ENCODE peak calls at places on chromosomes 11 and 22, in ten cellular contexts. F is A549; J is MV-4-11; P is activated T-helper 1 cell treated with anti-CD3 and anti-CD28 coated beads, Interleukin-12 subunit alpha, Interleukin-12 subunit beta, Interleukin-2, Interleukin-4 antibody, amounts not matched to agents 30 ng/mL and 10 ng/mL and 1 ng/mL, durations not matched to agents 14 hours and 24 hours and 36 hours; D is activated T-helper 9 cell treated with anti-CD3 and anti-CD28 coated beads, Interleukin-2, amount 50 U/mL, for 16 hours; M is coronary artery; E is MCF 10A; G is stimulated activated CD4-positive, alpha-beta T cell treated with anti-CD3 and anti-CD28 coated beads, Interleukin-1b, Interleukin-23, amount 100 ng/mL, for 4 hours; Q is HTR-8/SVneo; Z is cardiac fibroblast. W is an unnamed sample.

GRCh38 chr11:10567466-10567865 is 999 bp downstream of the LYVE1 start:
- DNase-seq in F (no peak), J (no peak), P (no peak), D (no peak), M (no peak), E (no peak), G (no peak), Q (no peak), Z (no peak), W (no peak)

GRCh38 chr22:46054091-46054877 is 77.3 kb upstream of the WNT7B start:
- DNase-seq in F (no peak), J (no peak), P (no peak), D (no peak), M (peak; percentile 87), E (peak; percentile 77), G (peak; percentile 31), Q (no peak), Z (peak; percentile 85), W (peak; percentile 38)

GRCh38 chr22:46183733-46184132 is 33.4 kb downstream of the PPARA start:
- DNase-seq in F (no peak), J (peak; percentile 95), P (no peak), D (no peak), M (no peak), E (no peak), G (no peak), Q (no peak), Z (no peak), W (no peak)

GRCh38 chr11:368414-369335 is 624 bp upstream of the B4GALNT4 start:
- DNase-seq in F (peak; percentile 46), J (no peak), P (no peak), D (no peak), M (no peak), E (no peak), G (no peak), Q (peak; percentile 39), Z (peak; percentile 14), W (no peak)

GRCh38 chr11:3206128-3206921 is 12.3 kb downstream of the MRGPRG start:
- DNase-seq in F (no peak), J (no peak), P (no peak), D (no peak), M (no peak), E (no peak), G (no peak), Q (no peak), Z (no peak), W (no peak)

GRCh38 chr11:17643506-17644405 is 75.6 kb upstream of the MYOD1 start:
- DNase-seq in F (no peak), J (no peak), P (no peak), D (no peak), M (no peak), E (no peak), G (no peak), Q (no peak), Z (no peak), W (no peak)

GRCh38 chr11:111392552-111392951 is 13.5 kb upstream of the POU2AF1 start:
- DNase-seq in F (no peak), J (no peak), P (no peak), D (no peak), M (no peak), E (no peak), G (no peak), Q (no peak), Z (no peak), W (no peak)

GRCh38 chr22:30516731-30517130 is 11.2 kb upstream of the SEC14L4 start:
- DNase-seq in F (no peak), J (no peak), P (no peak), D (no peak), M (no peak), E (no peak), G (no peak), Q (no peak), Z (no peak), W (no peak)

GRCh38 chr11:115324569-115325432 is 179.4 kb downstream of the CADM1 start:
- DNase-seq in F (peak; percentile 67), J (peak; percentile 51), P (peak; percentile 20), D (no peak), M (no peak), E (peak; percentile 68), G (no peak), Q (peak; percentile 41), Z (peak; percentile 60), W (peak; percentile 57)

GRCh38 chr11:47004595-47005033 is 68.1 kb downstream of the CSTPP1 start:
- DNase-seq in F (peak; percentile 19), J (peak; percentile 64), P (no peak), D (no peak), M (peak; percentile 74), E (peak; percentile 61), G (no peak), Q (peak; percentile 57), Z (peak; percentile 98), W (peak; percentile 25)

GRCh38 chr11:78714539-78714938 is 139.9 kb upstream of the NARS2 start:
- DNase-seq in F (no peak), J (no peak), P (no peak), D (no peak), M (no peak), E (no peak), G (no peak), Q (no peak), Z (no peak), W (no peak)

GRCh38 chr11:37712246-37712645 is 1114.2 kb upstream of the RAG2 start:
- DNase-seq in F (no peak), J (no peak), P (no peak), D (no peak), M (no peak), E (peak; percentile 20), G (no peak), Q (no peak), Z (peak; percentile 31), W (peak; percentile 36)

GRCh38 chr11:119797137-119797611 is 68.2 kb upstream of the NECTIN1 start:
- DNase-seq in F (no peak), J (no peak), P (no peak), D (no peak), M (no peak), E (no peak), G (no peak), Q (no peak), Z (no peak), W (no peak)

GRCh38 chr11:17967661-17968060 is 45.2 kb downstream of the SERGEF start:
- DNase-seq in F (no peak), J (no peak), P (no peak), D (no peak), M (no peak), E (no peak), G (no peak), Q (no peak), Z (no peak), W (no peak)

GRCh38 chr22:38614331-38615122 is 41.7 kb downstream of the FAM227A start:
- DNase-seq in F (peak; percentile 12), J (no peak), P (no peak), D (no peak), M (no peak), E (no peak), G (no peak), Q (no peak), Z (no peak), W (no peak)

GRCh38 chr11:94803491-94803890 is 35.3 kb downstream of the AMOTL1 start:
- DNase-seq in F (no peak), J (no peak), P (no peak), D (no peak), M (no peak), E (no peak), G (no peak), Q (no peak), Z (no peak), W (no peak)

GRCh38 chr11:74932797-74933196 is 16.1 kb downstream of the XRRA1 start:
- DNase-seq in F (no peak), J (peak; percentile 85), P (no peak), D (no peak), M (no peak), E (peak; percentile 53), G (no peak), Q (no peak), Z (no peak), W (no peak)

GRCh38 chr11:100302824-100303223 is 384.3 kb upstream of the ARHGAP42 start:
- DNase-seq in F (no peak), J (no peak), P (no peak), D (no peak), M (no peak), E (no peak), G (no peak), Q (no peak), Z (no peak), W (no peak)

GRCh38 chr22:31504282-31504681 is 7.9 kb downstream of the SFI1 start:
- DNase-seq in F (no peak), J (no peak), P (no peak), D (no peak), M (no peak), E (no peak), G (no peak), Q (no peak), Z (peak; percentile 31), W (no peak)

GRCh38 chr22:49325531-49326395 is 501.9 kb downstream of the BRD1 start:
- DNase-seq in F (no peak), J (no peak), P (no peak), D (no peak), M (peak; percentile 56), E (no peak), G (no peak), Q (no peak), Z (no peak), W (no peak)

GRCh38 chr11:2929511-2929879 is 275 bp upstream of the PHLDA2 start:
- DNase-seq in F (peak; percentile 81), J (peak; percentile 25), P (peak; percentile 47), D (peak; percentile 52), M (no peak), E (peak; percentile 78), G (peak; percentile 56), Q (peak; percentile 61), Z (peak; percentile 78), W (peak; percentile 91)

GRCh38 chr11:95279921-95280861 is 49.2 kb upstream of the SESN3 start:
- DNase-seq in F (no peak), J (peak; percentile 79), P (no peak), D (no peak), M (no peak), E (no peak), G (no peak), Q (no peak), Z (peak; percentile 44), W (no peak)

GRCh38 chr11:47979378-47980092 is 824 bp upstream of the PTPRJ start:
- DNase-seq in F (peak; percentile 64), J (no peak), P (no peak), D (no peak), M (no peak), E (no peak), G (no peak), Q (no peak), Z (no peak), W (peak; percentile 72)

GRCh38 chr11:73481626-73482025 is 105.4 kb downstream of the RELT start:
- DNase-seq in F (no peak), J (no peak), P (no peak), D (no peak), M (no peak), E (no peak), G (no peak), Q (no peak), Z (no peak), W (no peak)

GRCh38 chr11:112523917-112524316 is 263.3 kb upstream of the PLET1 start:
- DNase-seq in F (no peak), J (no peak), P (no peak), D (no peak), M (no peak), E (no peak), G (no peak), Q (no peak), Z (no peak), W (no peak)

GRCh38 chr11:57269580-57270021 is 32.6 kb upstream of the APLNR start:
- DNase-seq in F (no peak), J (no peak), P (no peak), D (no peak), M (no peak), E (no peak), G (no peak), Q (no peak), Z (no peak), W (no peak)

GRCh38 chr22:48079505-48080295 is 1317.2 kb downstream of the TBC1D22A start:
- DNase-seq in F (no peak), J (no peak), P (no peak), D (no peak), M (no peak), E (no peak), G (no peak), Q (no peak), Z (no peak), W (no peak)

GRCh38 chr11:17766590-17766989 is 32.0 kb downstream of the KCNC1 start:
- DNase-seq in F (peak; percentile 20), J (no peak), P (no peak), D (no peak), M (no peak), E (peak; percentile 26), G (no peak), Q (no peak), Z (no peak), W (no peak)